ENCODE peak calls at places on chromosomes 5 and 9, in nine cellular contexts. W is kidney, G is cardiac muscle cell, V is bronchial epithelial cell, J is stomach, A is HFF-Myc, K is HCT116, U is RWPE1, Q is neural crest cell. O is an unnamed sample.

GRCh38 chr5:58606064-58606463 is 23.2 kb downstream of the RAB3C start:
- DNase-seq in W (no peak), G (no peak), V (no peak), J (peak; percentile 44), A (no peak), K (no peak), U (no peak), Q (no peak), O (no peak)

GRCh38 chr9:117775576-117775975 is 71.4 kb downstream of the TLR4 start:
- DNase-seq in W (no peak), G (no peak), V (no peak), J (no peak), A (no peak), K (no peak), U (no peak), Q (no peak), O (no peak)

GRCh38 chr9:108182270-108182669 is 673.5 kb downstream of the ACTL7B start:
- DNase-seq in W (no peak), G (no peak), V (no peak), J (no peak), A (no peak), K (no peak), U (no peak), Q (no peak), O (no peak)

GRCh38 chr9:120916573-120916972 is 10.0 kb downstream of the TRAF1 start:
- DNase-seq in W (peak; percentile 83), G (no peak), V (no peak), J (no peak), A (no peak), K (no peak), U (no peak), Q (no peak), O (no peak)

GRCh38 chr5:72451771-72452505 is 55.3 kb downstream of the ZNF366 start:
- DNase-seq in W (peak; percentile 83), G (no peak), V (no peak), J (no peak), A (no peak), K (no peak), U (no peak), Q (peak; percentile 16), O (no peak)

GRCh38 chr9:127825319-127826051 is 22.8 kb downstream of the FPGS start:
- DNase-seq in W (peak; percentile 89), G (peak; percentile 85), V (no peak), J (peak; percentile 64), A (no peak), K (no peak), U (no peak), Q (peak; percentile 89), O (no peak)

GRCh38 chr5:135215617-135215995 is 181.6 kb upstream of the PITX1 start:
- DNase-seq in W (peak; percentile 28), G (no peak), V (no peak), J (peak; percentile 17), A (no peak), K (no peak), U (no peak), Q (no peak), O (no peak)

GRCh38 chr5:36070687-36071571 is 4.2 kb upstream of the UGT3A2 start:
- DNase-seq in W (no peak), G (no peak), V (no peak), J (no peak), A (no peak), K (no peak), U (no peak), Q (no peak), O (no peak)

GRCh38 chr5:90184764-90185163 is 224.8 kb downstream of the CETN3 start:
- DNase-seq in W (no peak), G (no peak), V (peak; percentile 19), J (no peak), A (no peak), K (no peak), U (no peak), Q (no peak), O (no peak)

GRCh38 chr9:69085523-69086283 is 50.2 kb downstream of the FXN start:
- DNase-seq in W (no peak), G (no peak), V (no peak), J (no peak), A (no peak), K (no peak), U (no peak), Q (no peak), O (no peak)

GRCh38 chr5:8059337-8059736 is 190.4 kb downstream of the MTRR start:
- DNase-seq in W (no peak), G (no peak), V (no peak), J (no peak), A (no peak), K (no peak), U (no peak), Q (no peak), O (no peak)

DNA sequence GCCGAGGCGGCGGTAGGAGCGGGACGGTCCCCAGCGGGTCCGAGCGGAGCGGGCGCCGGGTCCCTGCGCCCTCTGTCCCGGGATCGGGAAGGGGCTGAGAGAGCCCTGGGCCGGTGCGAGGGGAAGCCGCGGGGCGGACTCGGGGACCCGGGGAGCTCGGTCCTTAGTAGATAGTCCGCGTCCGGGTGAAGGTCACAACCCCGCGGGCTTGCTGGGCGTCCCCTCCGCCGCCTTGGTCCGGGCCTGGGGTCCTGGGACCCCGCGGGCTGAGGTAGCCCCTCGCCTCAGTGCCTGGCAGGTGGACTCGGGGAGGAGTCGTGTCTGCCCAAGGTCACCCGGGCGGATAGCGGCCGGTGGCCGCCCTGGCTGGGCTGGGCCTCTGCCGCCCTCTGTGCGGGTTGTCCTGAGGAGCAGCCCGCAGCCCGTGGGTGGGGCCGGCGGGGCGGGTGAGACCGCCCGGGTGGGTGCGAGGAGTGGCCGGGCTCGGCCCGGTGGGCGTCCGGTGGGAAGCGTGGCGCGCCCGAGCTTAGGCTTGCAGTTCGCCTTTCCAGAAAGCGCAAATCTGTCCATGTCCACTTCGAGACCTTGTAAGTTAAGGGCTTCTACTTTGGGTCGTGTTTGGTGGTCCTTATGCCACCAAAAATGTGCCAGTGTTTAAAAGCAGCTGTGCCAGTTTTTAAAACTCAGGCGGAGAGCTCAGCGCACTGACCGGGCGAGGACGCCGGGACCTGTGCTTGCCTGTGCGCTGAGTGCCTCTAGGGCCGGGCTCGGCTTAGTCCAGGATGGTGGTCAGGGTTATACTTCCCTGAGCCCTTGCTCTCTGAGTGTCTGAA is 553 bp downstream of the SDHA start:
- DNase-seq in W (peak; percentile 86), G (peak; percentile 56), V (peak; percentile 28), J (peak; percentile 56), A (no peak), K (no peak), U (peak; percentile 23), Q (peak; percentile 23), O (no peak)
- TF ChIP-seq CTCF in W (no peak), G (no peak), V (no peak), J (no peak), A (no peak), K (no peak), U (no peak), Q (peak; percentile 15), O (no peak)

GRCh38 chr5:40775846-40776657 is 20.3 kb upstream of the TTC33 start:
- DNase-seq in W (no peak), G (no peak), V (no peak), J (no peak), A (no peak), K (no peak), U (no peak), Q (no peak), O (no peak)

GRCh38 chr5:40776658-40776977 is 20.9 kb upstream of the TTC33 start:
- DNase-seq in W (no peak), G (no peak), V (no peak), J (no peak), A (no peak), K (no peak), U (no peak), Q (no peak), O (no peak)

GRCh38 chr5:40775085-40775845 is 19.5 kb upstream of the TTC33 start:
- DNase-seq in W (no peak), G (no peak), V (no peak), J (no peak), A (no peak), K (no peak), U (no peak), Q (no peak), O (no peak)

GRCh38 chr5:40778133-40778532 is 20.0 kb downstream of the PRKAA1 start:
- DNase-seq in W (no peak), G (no peak), V (no peak), J (no peak), A (no peak), K (no peak), U (no peak), Q (no peak), O (no peak)

GRCh38 chr5:40774626-40775025 is 18.9 kb upstream of the TTC33 start:
- DNase-seq in W (no peak), G (no peak), V (no peak), J (no peak), A (no peak), K (no peak), U (no peak), Q (no peak), O (no peak)
- TF ChIP-seq CTCF in W (no peak), G (no peak), V (no peak), J (no peak), A (no peak), K (no peak), U (no peak), Q (no peak), O (no peak)

GRCh38 chr9:126386088-126386487 is 59.5 kb downstream of the MVB12B start:
- DNase-seq in W (peak; percentile 6), G (peak; percentile 34), V (peak; percentile 45), J (no peak), A (no peak), K (no peak), U (peak; percentile 60), Q (no peak), O (no peak)
- TF ChIP-seq CTCF in W (peak; percentile 17), G (peak; percentile 26), V (peak; percentile 63), J (no peak), A (peak; percentile 12), K (peak; percentile 19), U (peak; percentile 12), Q (peak; percentile 49), O (no peak)

DNA sequence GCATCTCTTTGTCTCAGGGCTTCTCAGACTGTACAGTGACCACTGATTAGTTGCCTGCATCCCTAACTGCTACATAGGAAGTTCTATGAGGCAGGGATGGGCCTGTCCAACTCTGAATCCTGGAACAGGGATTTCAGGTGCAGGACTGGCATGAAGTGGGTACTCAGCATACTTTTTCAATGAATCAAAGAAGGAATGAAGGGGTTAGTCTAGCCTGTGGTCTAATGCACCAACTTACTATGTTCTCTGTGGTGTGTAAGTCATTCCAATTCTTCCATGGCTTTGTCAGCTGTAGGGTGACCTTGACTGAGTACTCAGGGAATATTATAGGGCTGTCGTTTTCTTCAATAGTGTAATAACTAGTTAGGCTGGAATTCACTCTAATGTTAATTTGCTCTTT is 8.3 kb downstream of the COL15A1 start:
- DNase-seq in W (no peak), G (no peak), V (peak; percentile 21), J (no peak), A (no peak), K (no peak), U (no peak), Q (no peak), O (no peak)
- TF ChIP-seq CTCF in W (no peak), G (no peak), V (no peak), J (no peak), A (no peak), K (no peak), U (no peak), Q (no peak), O (no peak)